ENCODE peak calls at places on chromosomes 16 and 17, in seven cellular contexts. One of them, this sample, is unnamed.

GRCh38 chr16:76345093-76345735 is 68.0 kb downstream of the CNTNAP4 start:
- DNase-seq in H1: no peak
- DNase-seq in K562: no peak
- DNase-seq in HepG2: no peak
- DNase-seq in SK-N-SH: no peak
- DNase-seq in GM12878: no peak
- DNase-seq in GM12891: no peak
- DNase-seq in this sample: no peak

GRCh38 chr17:6753006-6753445 is 2.8 kb upstream of the XAF1 start:
- DNase-seq in SK-N-SH: no peak
- DNase-seq in H1: no peak
- DNase-seq in GM12878: no peak
- DNase-seq in K562: no peak
- DNase-seq in HepG2: peak; percentile 11
- DNase-seq in GM12891: peak; percentile 24
- DNase-seq in this sample: no peak

GRCh38 chr16:82524939-82525338 is 101.8 kb upstream of the CDH13 start:
- DNase-seq in HepG2: peak; percentile 88
- DNase-seq in K562: no peak
- DNase-seq in GM12878: no peak
- DNase-seq in H1: no peak
- DNase-seq in SK-N-SH: no peak
- DNase-seq in GM12891: no peak
- DNase-seq in this sample: no peak

GRCh38 chr17:42288078-42288984 is at the start of gene STAT5A:
- DNase-seq in SK-N-SH: peak; percentile 90
- DNase-seq in K562: peak; percentile 57
- DNase-seq in HepG2: peak; percentile 40
- DNase-seq in GM12878: no peak
- DNase-seq in H1: peak; percentile 84
- DNase-seq in GM12891: peak; percentile 79
- DNase-seq in this sample: peak; percentile 79

GRCh38 chr17:67911038-67911782 is 85.1 kb downstream of the C17orf58 start:
- DNase-seq in GM12878: no peak
- DNase-seq in HepG2: no peak
- DNase-seq in SK-N-SH: no peak
- DNase-seq in GM12891: no peak
- DNase-seq in H1: no peak
- DNase-seq in K562: no peak
- DNase-seq in this sample: no peak

GRCh38 chr17:66965801-66966528 is 1.5 kb downstream of the CACNG4 start:
- DNase-seq in GM12891: no peak
- DNase-seq in GM12878: no peak
- DNase-seq in SK-N-SH: no peak
- DNase-seq in HepG2: no peak
- DNase-seq in H1: peak; percentile 60
- DNase-seq in K562: no peak
- DNase-seq in this sample: no peak

GRCh38 chr16:30063893-30064745 is 1.4 kb upstream of the ALDOA start:
- DNase-seq in HepG2: peak; percentile 84
- DNase-seq in K562: peak; percentile 67
- DNase-seq in H1: peak; percentile 77
- DNase-seq in GM12878: peak; percentile 53
- DNase-seq in GM12891: peak; percentile 70
- DNase-seq in SK-N-SH: peak; percentile 76
- DNase-seq in this sample: peak; percentile 70

GRCh38 chr16:14020141-14020540 is 51.0 kb upstream of the MRTFB start:
- DNase-seq in GM12891: no peak
- DNase-seq in HepG2: peak; percentile 53
- DNase-seq in K562: no peak
- DNase-seq in SK-N-SH: no peak
- DNase-seq in GM12878: no peak
- DNase-seq in H1: no peak
- DNase-seq in this sample: no peak

GRCh38 chr17:74282587-74283370 is 8.7 kb downstream of the DNAI2 start:
- DNase-seq in H1: no peak
- DNase-seq in GM12891: no peak
- DNase-seq in K562: peak; percentile 44
- DNase-seq in HepG2: peak; percentile 45
- DNase-seq in SK-N-SH: no peak
- DNase-seq in GM12878: peak; percentile 69
- DNase-seq in this sample: no peak

GRCh38 chr17:82101767-82102679 is 4.0 kb upstream of the FASN start:
- DNase-seq in HepG2: peak; percentile 87
- DNase-seq in GM12891: no peak
- DNase-seq in SK-N-SH: no peak
- DNase-seq in K562: no peak
- DNase-seq in H1: no peak
- DNase-seq in GM12878: no peak
- DNase-seq in this sample: no peak

GRCh38 chr17:67448449-67448848 is 71.4 kb downstream of the PITPNC1 start:
- DNase-seq in GM12891: no peak
- DNase-seq in SK-N-SH: no peak
- DNase-seq in K562: no peak
- DNase-seq in GM12878: no peak
- DNase-seq in H1: no peak
- DNase-seq in HepG2: no peak
- DNase-seq in this sample: no peak

GRCh38 chr16:557463-558297 is 2.5 kb upstream of the PRR35 start:
- DNase-seq in SK-N-SH: no peak
- DNase-seq in K562: no peak
- DNase-seq in HepG2: no peak
- DNase-seq in H1: no peak
- DNase-seq in GM12891: no peak
- DNase-seq in GM12878: no peak
- DNase-seq in this sample: no peak

GRCh38 chr16:86002178-86002577 is 103.2 kb downstream of the IRF8 start:
- DNase-seq in GM12878: peak; percentile 76
- DNase-seq in H1: no peak
- DNase-seq in K562: no peak
- DNase-seq in HepG2: no peak
- DNase-seq in GM12891: no peak
- DNase-seq in SK-N-SH: no peak
- DNase-seq in this sample: no peak

GRCh38 chr16:66441586-66442375 is 14.7 kb downstream of the BEAN1 start:
- DNase-seq in K562: no peak
- DNase-seq in GM12878: no peak
- DNase-seq in SK-N-SH: no peak
- DNase-seq in H1: no peak
- DNase-seq in HepG2: no peak
- DNase-seq in GM12891: no peak
- DNase-seq in this sample: no peak

GRCh38 chr17:2016494-2016893 is 8.6 kb downstream of the RTN4RL1 start:
- DNase-seq in H1: no peak
- DNase-seq in GM12891: no peak
- DNase-seq in SK-N-SH: no peak
- DNase-seq in K562: no peak
- DNase-seq in GM12878: no peak
- DNase-seq in HepG2: no peak
- DNase-seq in this sample: no peak

GRCh38 chr16:87897563-87898505 is 28.5 kb upstream of the SLC7A5 start:
- DNase-seq in SK-N-SH: no peak
- DNase-seq in GM12878: no peak
- DNase-seq in K562: no peak
- DNase-seq in H1: no peak
- DNase-seq in HepG2: no peak
- DNase-seq in GM12891: no peak
- DNase-seq in this sample: no peak

GRCh38 chr17:40104570-40105471 is 4.4 kb upstream of the NR1D1 start:
- DNase-seq in SK-N-SH: no peak
- DNase-seq in GM12891: no peak
- DNase-seq in K562: no peak
- DNase-seq in GM12878: no peak
- DNase-seq in H1: no peak
- DNase-seq in HepG2: no peak
- DNase-seq in this sample: no peak

GRCh38 chr16:74451951-74452758 is 30.9 kb upstream of the CLEC18B start:
- DNase-seq in H1: no peak
- DNase-seq in SK-N-SH: no peak
- DNase-seq in GM12891: peak; percentile 53
- DNase-seq in K562: no peak
- DNase-seq in GM12878: peak; percentile 38
- DNase-seq in HepG2: no peak
- DNase-seq in this sample: peak; percentile 29

GRCh38 chr17:70086468-70086867 is 11.4 kb downstream of the KCNJ16 start:
- DNase-seq in GM12891: no peak
- DNase-seq in HepG2: no peak
- DNase-seq in SK-N-SH: no peak
- DNase-seq in H1: no peak
- DNase-seq in GM12878: no peak
- DNase-seq in K562: no peak
- DNase-seq in this sample: no peak

GRCh38 chr17:33753452-33753851 is 460.4 kb upstream of the ASIC2 start:
- DNase-seq in H1: no peak
- DNase-seq in SK-N-SH: no peak
- DNase-seq in K562: no peak
- DNase-seq in GM12891: no peak
- DNase-seq in GM12878: no peak
- DNase-seq in HepG2: no peak
- DNase-seq in this sample: no peak

GRCh38 chr17:4965311-4965986 is 2.2 kb downstream of the SPAG7 start:
- DNase-seq in H1: no peak
- DNase-seq in K562: no peak
- DNase-seq in GM12878: no peak
- DNase-seq in GM12891: no peak
- DNase-seq in SK-N-SH: no peak
- DNase-seq in HepG2: no peak
- DNase-seq in this sample: no peak

GRCh38 chr17:27984816-27985215 is 57.7 kb upstream of the NLK start:
- DNase-seq in K562: no peak
- DNase-seq in HepG2: no peak
- DNase-seq in GM12878: no peak
- DNase-seq in SK-N-SH: no peak
- DNase-seq in H1: no peak
- DNase-seq in GM12891: no peak
- DNase-seq in this sample: no peak

GRCh38 chr16:3223913-3224515 is 10.9 kb downstream of the ZNF200 start:
- DNase-seq in SK-N-SH: no peak
- DNase-seq in H1: no peak
- DNase-seq in K562: no peak
- DNase-seq in GM12891: no peak
- DNase-seq in HepG2: no peak
- DNase-seq in GM12878: no peak
- DNase-seq in this sample: no peak

GRCh38 chr17:63984651-63985386 is 12.1 kb upstream of the SCN4A start:
- DNase-seq in GM12878: no peak
- DNase-seq in GM12891: no peak
- DNase-seq in SK-N-SH: no peak
- DNase-seq in HepG2: peak; percentile 38
- DNase-seq in K562: no peak
- DNase-seq in H1: no peak
- DNase-seq in this sample: no peak

GRCh38 chr17:63986842-63987615 is 11.1 kb upstream of the PRR29 start:
- DNase-seq in GM12891: no peak
- DNase-seq in HepG2: no peak
- DNase-seq in SK-N-SH: no peak
- DNase-seq in K562: no peak
- DNase-seq in H1: no peak
- DNase-seq in GM12878: no peak
- DNase-seq in this sample: no peak

GRCh38 chr17:63985387-63986140 is 12.6 kb upstream of the PRR29 start:
- DNase-seq in HepG2: no peak
- DNase-seq in GM12891: no peak
- DNase-seq in SK-N-SH: no peak
- DNase-seq in GM12878: no peak
- DNase-seq in K562: peak; percentile 26
- DNase-seq in H1: peak; percentile 62
- DNase-seq in this sample: no peak

GRCh38 chr17:63984206-63984605 is 11.5 kb upstream of the SCN4A start:
- DNase-seq in SK-N-SH: no peak
- DNase-seq in GM12878: no peak
- DNase-seq in GM12891: no peak
- DNase-seq in HepG2: no peak
- DNase-seq in K562: no peak
- DNase-seq in H1: no peak
- DNase-seq in this sample: no peak

DNA sequence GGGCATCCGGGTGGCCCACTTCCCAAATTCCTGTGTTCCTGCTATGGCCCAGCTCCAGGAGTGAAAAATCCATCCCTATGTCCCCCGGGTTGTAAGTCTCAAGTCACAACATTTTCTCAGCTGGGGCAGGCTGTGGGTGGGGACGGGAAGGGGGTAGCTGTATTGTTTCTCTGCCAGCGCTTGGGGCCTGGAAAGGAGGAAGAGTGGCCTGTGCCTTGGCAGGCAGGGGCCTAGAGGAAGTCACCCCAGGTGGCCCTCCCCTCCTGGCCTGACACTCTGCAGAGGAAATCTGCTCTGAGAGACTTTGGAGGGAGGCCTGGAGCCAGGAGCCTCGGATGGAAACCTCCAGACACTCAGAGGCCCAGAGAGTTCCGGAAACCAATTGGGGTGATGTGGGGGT is 10.6 kb upstream of the SCN4A start:
- DNase-seq in K562: no peak
- DNase-seq in GM12878: no peak
- DNase-seq in H1: no peak
- DNase-seq in SK-N-SH: no peak
- DNase-seq in GM12891: no peak
- DNase-seq in HepG2: no peak
- DNase-seq in this sample: no peak
- TF ChIP-seq POLR2AphosphoS5 in K562: no peak
- TF ChIP-seq POLR2AphosphoS5 in GM12878: no peak
- TF ChIP-seq POLR2AphosphoS5 in H1: no peak
- TF ChIP-seq POLR2AphosphoS5 in SK-N-SH: no peak
- TF ChIP-seq POLR2AphosphoS5 in GM12891: no peak
- TF ChIP-seq POLR2AphosphoS5 in HepG2: no peak
- TF ChIP-seq POLR2AphosphoS5 in this sample: no peak

GRCh38 chr17:19022747-19023146 is 18.2 kb upstream of the FAM83G start:
- DNase-seq in H1: no peak
- DNase-seq in SK-N-SH: no peak
- DNase-seq in K562: no peak
- DNase-seq in HepG2: no peak
- DNase-seq in GM12878: no peak
- DNase-seq in GM12891: no peak
- DNase-seq in this sample: no peak
- TF ChIP-seq TAF1 in H1: no peak
- TF ChIP-seq TAF1 in SK-N-SH: no peak
- TF ChIP-seq TAF1 in K562: no peak
- TF ChIP-seq TAF1 in HepG2: no peak
- TF ChIP-seq TAF1 in GM12878: no peak
- TF ChIP-seq TAF1 in GM12891: no peak
- TF ChIP-seq TAF1 in this sample: no peak

GRCh38 chr17:78048346-78049292 is 79.9 kb downstream of the TMC6 start:
- DNase-seq in K562: peak; percentile 75
- DNase-seq in GM12891: no peak
- DNase-seq in SK-N-SH: no peak
- DNase-seq in GM12878: no peak
- DNase-seq in H1: no peak
- DNase-seq in HepG2: no peak
- DNase-seq in this sample: no peak
- TF ChIP-seq POLR2AphosphoS5 in K562: no peak
- TF ChIP-seq POLR2AphosphoS5 in GM12891: no peak
- TF ChIP-seq POLR2AphosphoS5 in SK-N-SH: no peak
- TF ChIP-seq POLR2AphosphoS5 in GM12878: no peak
- TF ChIP-seq POLR2AphosphoS5 in H1: no peak
- TF ChIP-seq POLR2AphosphoS5 in HepG2: no peak
- TF ChIP-seq POLR2AphosphoS5 in this sample: no peak

GRCh38 chr17:37605081-37605480 is 4.1 kb downstream of the SYNRG start:
- DNase-seq in SK-N-SH: no peak
- DNase-seq in HepG2: no peak
- DNase-seq in GM12878: no peak
- DNase-seq in K562: no peak
- DNase-seq in GM12891: no peak
- DNase-seq in H1: no peak
- DNase-seq in this sample: no peak
- TF ChIP-seq TAF1 in SK-N-SH: no peak
- TF ChIP-seq TAF1 in HepG2: no peak
- TF ChIP-seq TAF1 in GM12878: no peak
- TF ChIP-seq TAF1 in K562: no peak
- TF ChIP-seq TAF1 in GM12891: no peak
- TF ChIP-seq TAF1 in H1: no peak
- TF ChIP-seq TAF1 in this sample: no peak